ENCODE peak calls at places on chromosomes 3 and 15, in five cellular contexts. One of them, this sample, is unnamed.

GRCh38 chr15:85793641-85794597 is 806 bp downstream of the KLHL25 start:
- DNase-seq in GM20000: peak
- DNase-seq in mucosa of gallbladder: no peak
- DNase-seq in osteoblast: peak
- DNase-seq in fibroblast of pulmonary artery: peak
- DNase-seq in this sample: peak

GRCh38 chr3:51024765-51025681 is 350.3 kb downstream of the DOCK3 start:
- DNase-seq in fibroblast of pulmonary artery: no peak
- DNase-seq in osteoblast: no peak
- DNase-seq in mucosa of gallbladder: peak
- DNase-seq in GM20000: peak
- DNase-seq in this sample: no peak

GRCh38 chr3:146125946-146126345 is 35.0 kb downstream of the PLOD2 start:
- DNase-seq in fibroblast of pulmonary artery: peak
- DNase-seq in GM20000: no peak
- DNase-seq in mucosa of gallbladder: no peak
- DNase-seq in osteoblast: no peak
- DNase-seq in this sample: peak

GRCh38 chr15:90062023-90062728 is 40.1 kb downstream of the IDH2 start:
- DNase-seq in mucosa of gallbladder: peak
- DNase-seq in GM20000: no peak
- DNase-seq in osteoblast: no peak
- DNase-seq in fibroblast of pulmonary artery: peak
- DNase-seq in this sample: peak

GRCh38 chr15:66931768-66932633 is 133.4 kb upstream of the SMAD3 start:
- DNase-seq in GM20000: no peak
- DNase-seq in osteoblast: peak
- DNase-seq in mucosa of gallbladder: peak
- DNase-seq in fibroblast of pulmonary artery: peak
- DNase-seq in this sample: peak

GRCh38 chr3:125154110-125154509 is 58.4 kb downstream of the SLC12A8 start:
- DNase-seq in GM20000: no peak
- DNase-seq in fibroblast of pulmonary artery: no peak
- DNase-seq in osteoblast: no peak
- DNase-seq in mucosa of gallbladder: no peak
- DNase-seq in this sample: no peak

GRCh38 chr15:77841376-77841775 is 208.7 kb upstream of the LINGO1 start:
- DNase-seq in GM20000: no peak
- DNase-seq in mucosa of gallbladder: no peak
- DNase-seq in fibroblast of pulmonary artery: no peak
- DNase-seq in osteoblast: peak
- DNase-seq in this sample: no peak

GRCh38 chr15:63185206-63185605 is 4.2 kb upstream of the RAB8B start:
- DNase-seq in fibroblast of pulmonary artery: no peak
- DNase-seq in GM20000: no peak
- DNase-seq in osteoblast: no peak
- DNase-seq in mucosa of gallbladder: no peak
- DNase-seq in this sample: no peak

GRCh38 chr15:41499109-41499851 is 5.6 kb downstream of the ITPKA start:
- DNase-seq in GM20000: no peak
- DNase-seq in fibroblast of pulmonary artery: no peak
- DNase-seq in mucosa of gallbladder: no peak
- DNase-seq in osteoblast: peak
- DNase-seq in this sample: no peak

GRCh38 chr3:12829886-12830784 is 11.2 kb downstream of the RPL32 start:
- DNase-seq in osteoblast: no peak
- DNase-seq in mucosa of gallbladder: no peak
- DNase-seq in GM20000: no peak
- DNase-seq in fibroblast of pulmonary artery: no peak
- DNase-seq in this sample: no peak

GRCh38 chr3:108503722-108504121 is 6.7 kb downstream of the MYH15 start:
- DNase-seq in mucosa of gallbladder: no peak
- DNase-seq in GM20000: no peak
- DNase-seq in fibroblast of pulmonary artery: no peak
- DNase-seq in osteoblast: no peak
- DNase-seq in this sample: no peak

GRCh38 chr3:123318374-123318773 is 116.6 kb downstream of the SEC22A start:
- DNase-seq in fibroblast of pulmonary artery: no peak
- DNase-seq in mucosa of gallbladder: no peak
- DNase-seq in GM20000: no peak
- DNase-seq in osteoblast: peak
- DNase-seq in this sample: no peak